ENCODE peak calls at places on chromosomes 12 and 14, in seven cellular contexts. Y, J, H, I, G, K and A are unnamed samples. For H3K36me3, the result is how much of the 10 kb centered on the place peaks cover.

GRCh38 chr12:2732290-2732689 is 62.5 kb upstream of the FKBP4 start:
- DNase-seq in I (no peak), G (no peak), H (no peak), K (no peak), Y (no peak), J (no peak), A (no peak)

GRCh38 chr14:52267501-52268190 is at the start of gene PTGDR:
- DNase-seq in Y (no peak), I (peak), J (peak), K (peak), H (no peak), G (peak), A (no peak)

GRCh38 chr14:103093856-103094405 is 594 bp upstream of the EXOC3L4 start:
- DNase-seq in H (no peak), I (no peak), K (no peak), G (no peak), J (no peak), Y (no peak), A (no peak)

GRCh38 chr12:110934093-110934852 is 13.9 kb upstream of the MYL2 start:
- DNase-seq in K (no peak), H (no peak), J (peak), G (no peak), Y (no peak), I (no peak), A (no peak)

GRCh38 chr14:72686101-72686500 is 207.8 kb downstream of the DPF3 start:
- DNase-seq in I (no peak), Y (no peak), G (no peak), K (no peak), J (no peak), H (peak), A (no peak)

GRCh38 chr14:23483216-23483854 is 13.8 kb downstream of the NGDN start:
- DNase-seq in I (no peak), J (peak), H (peak), K (peak), Y (peak), G (no peak), A (peak)

GRCh38 chr14:55893695-55894094 is 224.5 kb upstream of the PELI2 start:
- DNase-seq in I (no peak), K (no peak), J (no peak), G (no peak), Y (no peak), H (no peak), A (no peak)

GRCh38 chr14:34628681-34629135 is 1.2 kb downstream of the SNX6 start:
- DNase-seq in H (peak), I (peak), Y (peak), J (peak), K (peak), G (no peak), A (no peak)

GRCh38 chr12:82919365-82920054 is 232.8 kb downstream of the TMTC2 start:
- DNase-seq in K (no peak), Y (no peak), H (no peak), G (no peak), I (no peak), J (no peak), A (no peak)

GRCh38 chr14:73173092-73173735 is 36.9 kb downstream of the PSEN1 start:
- DNase-seq in J (no peak), G (no peak), K (peak), I (no peak), Y (peak), H (peak), A (no peak)

GRCh38 chr14:101547107-101547738 is 14.1 kb upstream of the DIO3 start:
- DNase-seq in G (no peak), J (no peak), H (no peak), I (no peak), K (no peak), Y (no peak), A (no peak)

GRCh38 chr12:82449179-82449578 is 90.8 kb downstream of the METTL25 start:
- DNase-seq in G (no peak), J (no peak), H (no peak), K (no peak), Y (no peak), I (no peak), A (no peak)

GRCh38 chr14:102786758-102787157 is 9.5 kb downstream of the TRAF3 start:
- DNase-seq in J (no peak), H (no peak), Y (peak), I (no peak), K (no peak), G (no peak), A (no peak)

GRCh38 chr14:50083467-50084337 is 32.7 kb downstream of the VCPKMT start:
- DNase-seq in J (no peak), Y (peak), H (no peak), G (no peak), K (no peak), I (no peak), A (no peak)

GRCh38 chr12:22527999-22528398 is 16.3 kb downstream of the C2CD5 start:
- DNase-seq in H (no peak), K (peak), I (no peak), J (no peak), G (no peak), Y (peak), A (no peak)

GRCh38 chr12:63276537-63277365 is 125.8 kb upstream of the AVPR1A start:
- DNase-seq in H (peak), Y (peak), G (no peak), J (peak), K (peak), I (no peak), A (peak)

GRCh38 chr14:69079188-69079742 is 73.7 kb downstream of the DCAF5 start:
- DNase-seq in G (no peak), Y (peak), J (no peak), K (peak), I (no peak), H (peak), A (no peak)

GRCh38 chr14:104419865-104420458 is 159.6 kb upstream of the C14orf180 start:
- DNase-seq in K (no peak), H (no peak), I (no peak), G (no peak), Y (no peak), J (peak), A (no peak)

GRCh38 chr14:22319526-22320352 is 269.3 kb downstream of the DAD1 start:
- DNase-seq in G (peak), K (peak), J (peak), Y (peak), I (peak), H (peak), A (peak)

GRCh38 chr14:50260511-50260910 is 29.1 kb upstream of the SOS2 start:
- DNase-seq in J (peak), Y (peak), H (peak), I (no peak), K (peak), G (no peak), A (no peak)

GRCh38 chr14:60648934-60649814 is at the start of gene SIX1:
- DNase-seq in I (peak), K (peak), Y (peak), J (peak), G (peak), H (peak), A (peak)

GRCh38 chr14:57066463-57066862 is 202.2 kb downstream of the EXOC5 start:
- DNase-seq in I (no peak), K (no peak), J (no peak), G (no peak), H (no peak), Y (no peak), A (no peak)

GRCh38 chr12:104733717-104734175 is 224.3 kb downstream of the SLC41A2 start:
- DNase-seq in H (peak), J (peak), K (peak), Y (no peak), I (no peak), G (no peak), A (peak)

GRCh38 chr12:56236091-56236490 is 6.2 kb downstream of the SLC39A5 start:
- DNase-seq in Y (no peak), J (no peak), G (no peak), K (no peak), H (no peak), I (no peak), A (no peak)

GRCh38 chr14:69592923-69593677 is 18.3 kb upstream of the SUSD6 start:
- DNase-seq in K (peak), I (no peak), Y (peak), H (peak), J (no peak), G (no peak), A (no peak)

GRCh38 chr14:30223385-30223785 is 295.7 kb upstream of the PRKD1 start:
- DNase-seq in H (no peak), K (peak), Y (peak), J (peak), I (peak), G (peak), A (no peak)

GRCh38 chr12:31363416-31363809 is 37.5 kb upstream of the SINHCAF start:
- DNase-seq in K (no peak), G (no peak), Y (no peak), I (no peak), J (peak), H (no peak), A (peak)

GRCh38 chr12:57129311-57130288 is 1.3 kb downstream of the LRP1 start:
- DNase-seq in J (peak), I (peak), K (no peak), H (no peak), G (peak), Y (no peak), A (no peak)

GRCh38 chr14:75279739-75280447 is 1.3 kb downstream of the FOS start:
- DNase-seq in J (peak), Y (peak), G (no peak), H (no peak), I (peak), K (peak), A (no peak)

GRCh38 chr12:46387697-46388096 is 15.1 kb upstream of the SLC38A2 start:
- DNase-seq in G (no peak), K (no peak), H (no peak), Y (no peak), J (peak), I (peak), A (no peak)

GRCh38 chr14:23324455-23324846 is 3.2 kb downstream of the PABPN1 start:
- DNase-seq in I (no peak), G (no peak), J (no peak), K (no peak), Y (no peak), H (no peak), A (no peak)

GRCh38 chr12:95343461-95344230 is 126.0 kb downstream of the VEZT start:
- DNase-seq in H (no peak), G (no peak), Y (no peak), K (no peak), J (peak), I (no peak), A (no peak)

GRCh38 chr12:58640314-58640713 is 280.0 kb downstream of the LRIG3 start:
- DNase-seq in K (peak), I (no peak), H (no peak), Y (peak), J (no peak), G (no peak), A (no peak)

GRCh38 chr14:33469898-33470297 is 481.0 kb downstream of the EGLN3 start:
- DNase-seq in Y (no peak), G (no peak), K (no peak), J (no peak), I (peak), H (no peak), A (no peak)

GRCh38 chr14:33480589-33481184 is 470.2 kb downstream of the EGLN3 start:
- DNase-seq in J (no peak), Y (no peak), H (peak), I (no peak), G (no peak), K (no peak), A (peak)

GRCh38 chr14:33477752-33478151 is 473.1 kb downstream of the EGLN3 start:
- DNase-seq in K (no peak), Y (no peak), I (no peak), G (no peak), H (peak), J (no peak), A (no peak)

GRCh38 chr14:33475623-33476022 is 475.3 kb downstream of the EGLN3 start:
- DNase-seq in K (peak), I (peak), G (peak), H (peak), Y (no peak), J (peak), A (peak)
- TF ChIP-seq CTCF in K (peak), I (no peak), G (no peak), H (peak), Y (no peak), J (peak), A (peak)

DNA sequence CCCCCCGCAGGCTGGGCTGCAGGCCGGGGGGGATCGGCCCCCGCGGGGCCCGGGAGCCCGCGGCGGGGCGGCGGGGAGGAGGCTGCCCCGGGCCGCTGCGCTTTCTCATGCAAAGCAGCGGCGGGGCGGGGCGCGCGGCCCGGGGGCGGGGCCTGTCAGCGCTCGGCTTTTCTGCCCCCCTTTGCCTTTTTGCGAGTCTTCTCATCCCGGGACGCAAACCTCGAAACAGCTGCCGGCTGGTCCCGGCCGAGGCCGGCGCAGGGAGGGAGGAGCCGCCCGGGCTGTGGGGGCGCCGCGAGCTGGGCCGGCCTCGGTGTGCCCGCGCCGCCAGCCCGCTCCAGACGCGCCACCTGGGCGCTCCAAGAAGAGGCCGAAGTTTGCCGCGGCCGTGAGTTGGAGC is at the start of gene FZD10:
- DNase-seq in H (no peak), I (peak), K (peak), G (peak), Y (no peak), J (peak), A (peak)
- H3K4me3 ChIP-seq in H (no peak), I (peak), K (peak), G (peak), Y (no peak), J (peak), A (peak)

DNA sequence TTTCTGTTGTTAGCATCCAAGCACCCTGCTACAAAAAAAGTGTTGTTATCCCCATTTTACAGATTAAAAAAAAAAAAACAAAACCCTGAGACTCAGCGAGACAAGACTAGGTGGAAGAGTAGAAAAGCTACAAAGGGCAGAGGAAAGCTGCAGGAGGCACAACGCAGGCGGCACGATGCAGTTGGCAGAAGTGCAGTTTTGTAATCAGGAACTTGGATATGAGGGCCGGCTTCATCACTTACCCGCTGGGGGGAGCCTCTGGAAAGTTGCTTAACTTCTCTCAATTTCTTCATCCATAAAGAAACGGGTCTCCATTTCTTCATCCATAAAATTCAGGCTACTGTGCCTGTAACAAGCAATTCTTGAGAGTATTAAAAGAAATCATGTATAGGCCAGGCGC is 33.2 kb upstream of the CCDC60 start:
- DNase-seq in I (no peak), H (peak), J (no peak), K (no peak), G (no peak), Y (no peak), A (no peak)
- H3K36me3 ChIP-seq in I (under half), H (under half), J (under half), K (under half), G (under half), Y (under half), A (under half)

GRCh38 chr14:91155626-91156089 is 41.8 kb downstream of the DGLUCY start:
- DNase-seq in Y (no peak), G (no peak), J (no peak), I (no peak), K (no peak), H (no peak), A (no peak)
- TF ChIP-seq CTCF in Y (peak), G (no peak), J (peak), I (no peak), K (no peak), H (peak), A (peak)

GRCh38 chr12:92158711-92159534 is 13.3 kb upstream of the BTG1 start:
- DNase-seq in K (no peak), G (no peak), H (no peak), Y (no peak), J (no peak), I (no peak), A (no peak)
- H3K4me3 ChIP-seq in K (no peak), G (no peak), H (no peak), Y (no peak), J (no peak), I (no peak), A (no peak)